ENCODE peak calls at places on chromosomes 12 and 14, in nine cellular contexts. One of them, this sample, is unnamed.

GRCh38 chr14:80621701-80622100 is 319.8 kb downstream of the CEP128 start:
- DNase-seq in choroid plexus epithelial cell: peak; percentile 88
- DNase-seq in fibroblast of villous mesenchyme: peak; percentile 91
- DNase-seq in HL-60: no peak
- DNase-seq in left lung: no peak
- DNase-seq in AG10803: peak; percentile 74
- DNase-seq in sigmoid colon: no peak
- DNase-seq in AG04450: peak; percentile 67
- DNase-seq in BJ: peak; percentile 55
- DNase-seq in this sample: peak; percentile 80

GRCh38 chr14:81625343-81625742 is 91.7 kb upstream of the SEL1L start:
- DNase-seq in left lung: no peak
- DNase-seq in sigmoid colon: no peak
- DNase-seq in AG10803: peak; percentile 1
- DNase-seq in HL-60: no peak
- DNase-seq in AG04450: no peak
- DNase-seq in choroid plexus epithelial cell: peak; percentile 12
- DNase-seq in fibroblast of villous mesenchyme: peak; percentile 1
- DNase-seq in BJ: no peak
- DNase-seq in this sample: peak; percentile 4

GRCh38 chr12:125377093-125377492 is 311.9 kb downstream of the AACS start:
- DNase-seq in sigmoid colon: no peak
- DNase-seq in HL-60: no peak
- DNase-seq in fibroblast of villous mesenchyme: no peak
- DNase-seq in left lung: no peak
- DNase-seq in AG04450: no peak
- DNase-seq in BJ: no peak
- DNase-seq in AG10803: no peak
- DNase-seq in choroid plexus epithelial cell: no peak
- DNase-seq in this sample: no peak

GRCh38 chr12:67039995-67040860 is 228.9 kb upstream of the CAND1 start:
- DNase-seq in AG04450: no peak
- DNase-seq in sigmoid colon: no peak
- DNase-seq in AG10803: no peak
- DNase-seq in choroid plexus epithelial cell: no peak
- DNase-seq in fibroblast of villous mesenchyme: no peak
- DNase-seq in left lung: no peak
- DNase-seq in BJ: no peak
- DNase-seq in HL-60: no peak
- DNase-seq in this sample: no peak

GRCh38 chr14:67429651-67430205 is 17.8 kb upstream of the PLEK2 start:
- DNase-seq in BJ: peak; percentile 28
- DNase-seq in AG04450: no peak
- DNase-seq in fibroblast of villous mesenchyme: peak; percentile 67
- DNase-seq in left lung: no peak
- DNase-seq in choroid plexus epithelial cell: peak; percentile 17
- DNase-seq in HL-60: no peak
- DNase-seq in sigmoid colon: no peak
- DNase-seq in AG10803: peak; percentile 72
- DNase-seq in this sample: no peak

GRCh38 chr14:61601923-61602732 is 93.2 kb upstream of the HIF1A start:
- DNase-seq in HL-60: peak; percentile 61
- DNase-seq in left lung: no peak
- DNase-seq in sigmoid colon: no peak
- DNase-seq in AG10803: no peak
- DNase-seq in choroid plexus epithelial cell: no peak
- DNase-seq in fibroblast of villous mesenchyme: peak; percentile 33
- DNase-seq in AG04450: no peak
- DNase-seq in BJ: no peak
- DNase-seq in this sample: no peak

GRCh38 chr14:68594737-68595380 is 198.0 kb downstream of the ZFP36L1 start:
- DNase-seq in choroid plexus epithelial cell: no peak
- DNase-seq in BJ: no peak
- DNase-seq in sigmoid colon: no peak
- DNase-seq in fibroblast of villous mesenchyme: no peak
- DNase-seq in AG10803: no peak
- DNase-seq in AG04450: no peak
- DNase-seq in left lung: no peak
- DNase-seq in HL-60: no peak
- DNase-seq in this sample: no peak

GRCh38 chr14:50021261-50021660 is 95.1 kb downstream of the VCPKMT start:
- DNase-seq in choroid plexus epithelial cell: no peak
- DNase-seq in left lung: no peak
- DNase-seq in BJ: no peak
- DNase-seq in fibroblast of villous mesenchyme: no peak
- DNase-seq in AG04450: no peak
- DNase-seq in sigmoid colon: no peak
- DNase-seq in AG10803: no peak
- DNase-seq in HL-60: no peak
- DNase-seq in this sample: no peak

GRCh38 chr12:112514926-112515642 is 96.3 kb downstream of the PTPN11 start:
- DNase-seq in HL-60: no peak
- DNase-seq in choroid plexus epithelial cell: no peak
- DNase-seq in BJ: peak; percentile 1
- DNase-seq in fibroblast of villous mesenchyme: peak; percentile 10
- DNase-seq in AG10803: peak; percentile 37
- DNase-seq in sigmoid colon: no peak
- DNase-seq in left lung: no peak
- DNase-seq in AG04450: no peak
- DNase-seq in this sample: peak; percentile 26

GRCh38 chr14:65958664-65959562 is 527.3 kb upstream of the CCDC196 start:
- DNase-seq in left lung: no peak
- DNase-seq in AG10803: peak; percentile 30
- DNase-seq in BJ: no peak
- DNase-seq in fibroblast of villous mesenchyme: peak; percentile 25
- DNase-seq in HL-60: no peak
- DNase-seq in AG04450: no peak
- DNase-seq in sigmoid colon: no peak
- DNase-seq in choroid plexus epithelial cell: peak; percentile 51
- DNase-seq in this sample: peak; percentile 56

GRCh38 chr12:113333877-113334785 is 778 bp downstream of the SLC8B1 start:
- DNase-seq in HL-60: peak; percentile 77
- DNase-seq in choroid plexus epithelial cell: no peak
- DNase-seq in sigmoid colon: no peak
- DNase-seq in left lung: peak; percentile 66
- DNase-seq in AG10803: no peak
- DNase-seq in AG04450: no peak
- DNase-seq in fibroblast of villous mesenchyme: peak; percentile 39
- DNase-seq in BJ: no peak
- DNase-seq in this sample: no peak

GRCh38 chr12:122310636-122311035 is 44.3 kb upstream of the VPS33A start:
- DNase-seq in fibroblast of villous mesenchyme: no peak
- DNase-seq in left lung: no peak
- DNase-seq in sigmoid colon: no peak
- DNase-seq in AG10803: no peak
- DNase-seq in HL-60: no peak
- DNase-seq in choroid plexus epithelial cell: no peak
- DNase-seq in BJ: no peak
- DNase-seq in AG04450: no peak
- DNase-seq in this sample: no peak

GRCh38 chr14:36617824-36618223 is 35.4 kb upstream of the NKX2-8 start:
- DNase-seq in HL-60: no peak
- DNase-seq in AG04450: no peak
- DNase-seq in choroid plexus epithelial cell: no peak
- DNase-seq in left lung: no peak
- DNase-seq in sigmoid colon: no peak
- DNase-seq in fibroblast of villous mesenchyme: no peak
- DNase-seq in AG10803: no peak
- DNase-seq in BJ: no peak
- DNase-seq in this sample: no peak

GRCh38 chr12:90410962-90411361 is 544.0 kb downstream of the CCER1 start:
- DNase-seq in fibroblast of villous mesenchyme: no peak
- DNase-seq in AG04450: no peak
- DNase-seq in sigmoid colon: no peak
- DNase-seq in HL-60: no peak
- DNase-seq in BJ: no peak
- DNase-seq in left lung: no peak
- DNase-seq in AG10803: no peak
- DNase-seq in choroid plexus epithelial cell: no peak
- DNase-seq in this sample: no peak

GRCh38 chr12:90404071-90404470 is 550.9 kb downstream of the CCER1 start:
- DNase-seq in choroid plexus epithelial cell: no peak
- DNase-seq in fibroblast of villous mesenchyme: no peak
- DNase-seq in AG10803: no peak
- DNase-seq in BJ: no peak
- DNase-seq in HL-60: no peak
- DNase-seq in left lung: no peak
- DNase-seq in sigmoid colon: no peak
- DNase-seq in AG04450: no peak
- DNase-seq in this sample: no peak

DNA sequence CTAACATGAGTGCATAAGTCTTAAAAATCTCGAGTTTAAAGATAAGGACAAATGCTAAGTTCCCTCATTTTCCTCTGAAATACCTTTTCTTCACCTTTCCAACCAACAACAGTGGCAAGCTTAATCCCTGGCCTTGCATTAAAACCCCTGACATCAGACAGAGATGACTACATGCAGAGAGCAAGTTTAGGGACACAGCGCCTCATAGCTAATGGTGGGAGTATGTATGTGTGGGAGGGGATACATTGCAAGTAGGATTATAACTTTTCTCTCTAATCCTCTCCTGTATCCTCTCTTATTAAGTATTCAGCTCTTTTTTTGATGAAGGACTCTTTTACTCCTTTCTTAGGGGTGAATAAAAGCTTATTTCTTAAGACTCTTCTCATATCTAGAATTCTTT is 547.1 kb downstream of the CCER1 start:
- DNase-seq in AG04450: no peak
- DNase-seq in left lung: no peak
- DNase-seq in sigmoid colon: no peak
- DNase-seq in fibroblast of villous mesenchyme: no peak
- DNase-seq in BJ: no peak
- DNase-seq in HL-60: no peak
- DNase-seq in AG10803: no peak
- DNase-seq in choroid plexus epithelial cell: peak; percentile 3
- DNase-seq in this sample: peak; percentile 7
- TF ChIP-seq CTCF in AG04450: no peak
- TF ChIP-seq CTCF in left lung: no peak
- TF ChIP-seq CTCF in sigmoid colon: no peak
- TF ChIP-seq CTCF in fibroblast of villous mesenchyme: no peak
- TF ChIP-seq CTCF in BJ: no peak
- TF ChIP-seq CTCF in HL-60: no peak
- TF ChIP-seq CTCF in AG10803: peak; percentile 10
- TF ChIP-seq CTCF in choroid plexus epithelial cell: peak; percentile 8
- TF ChIP-seq CTCF in this sample: peak; percentile 1

GRCh38 chr14:91230363-91231035 is 14.0 kb downstream of the GPR68 start:
- DNase-seq in left lung: no peak
- DNase-seq in BJ: no peak
- DNase-seq in fibroblast of villous mesenchyme: no peak
- DNase-seq in AG10803: no peak
- DNase-seq in HL-60: no peak
- DNase-seq in sigmoid colon: no peak
- DNase-seq in choroid plexus epithelial cell: peak; percentile 45
- DNase-seq in AG04450: no peak
- DNase-seq in this sample: no peak
- H3K4me3 ChIP-seq in left lung: no peak overlapping the region
- H3K4me3 ChIP-seq in BJ: no peak overlapping the region
- H3K4me3 ChIP-seq in fibroblast of villous mesenchyme: no peak overlapping the region
- H3K4me3 ChIP-seq in AG10803: no peak overlapping the region
- H3K4me3 ChIP-seq in HL-60: no peak overlapping the region
- H3K4me3 ChIP-seq in sigmoid colon: no peak overlapping the region
- H3K4me3 ChIP-seq in choroid plexus epithelial cell: no peak overlapping the region
- H3K4me3 ChIP-seq in AG04450: no peak overlapping the region
- H3K4me3 ChIP-seq in this sample: no peak overlapping the region

GRCh38 chr14:59020382-59020781 is 168.1 kb upstream of the DAAM1 start:
- DNase-seq in fibroblast of villous mesenchyme: peak; percentile 43
- DNase-seq in left lung: no peak
- DNase-seq in AG04450: no peak
- DNase-seq in sigmoid colon: no peak
- DNase-seq in HL-60: peak; percentile 18
- DNase-seq in AG10803: peak; percentile 23
- DNase-seq in choroid plexus epithelial cell: peak; percentile 75
- DNase-seq in BJ: no peak
- DNase-seq in this sample: peak; percentile 57
- TF ChIP-seq CTCF in fibroblast of villous mesenchyme: peak; percentile 60
- TF ChIP-seq CTCF in left lung: no peak
- TF ChIP-seq CTCF in AG04450: peak; percentile 65
- TF ChIP-seq CTCF in sigmoid colon: no peak
- TF ChIP-seq CTCF in HL-60: no peak
- TF ChIP-seq CTCF in AG10803: peak; percentile 54
- TF ChIP-seq CTCF in choroid plexus epithelial cell: peak; percentile 75
- TF ChIP-seq CTCF in BJ: peak; percentile 54
- TF ChIP-seq CTCF in this sample: peak; percentile 67

GRCh38 chr12:76031081-76031413 is 529 bp downstream of the PHLDA1 start:
- DNase-seq in BJ: no peak
- DNase-seq in AG10803: no peak
- DNase-seq in fibroblast of villous mesenchyme: no peak
- DNase-seq in left lung: no peak
- DNase-seq in HL-60: no peak
- DNase-seq in choroid plexus epithelial cell: peak; percentile 82
- DNase-seq in AG04450: no peak
- DNase-seq in sigmoid colon: no peak
- DNase-seq in this sample: no peak

GRCh38 chr12:76026643-76027063 is 4.9 kb downstream of the PHLDA1 start:
- DNase-seq in choroid plexus epithelial cell: peak; percentile 71
- DNase-seq in HL-60: no peak
- DNase-seq in fibroblast of villous mesenchyme: peak; percentile 82
- DNase-seq in AG10803: peak; percentile 38
- DNase-seq in left lung: no peak
- DNase-seq in AG04450: no peak
- DNase-seq in sigmoid colon: no peak
- DNase-seq in BJ: no peak
- DNase-seq in this sample: peak; percentile 89

GRCh38 chr12:76030378-76031080 is 1.0 kb downstream of the PHLDA1 start:
- DNase-seq in BJ: no peak
- DNase-seq in sigmoid colon: peak; percentile 77
- DNase-seq in AG10803: peak; percentile 66
- DNase-seq in AG04450: no peak
- DNase-seq in left lung: peak; percentile 61
- DNase-seq in HL-60: peak; percentile 34
- DNase-seq in fibroblast of villous mesenchyme: peak; percentile 55
- DNase-seq in choroid plexus epithelial cell: peak; percentile 71
- DNase-seq in this sample: peak; percentile 61

GRCh38 chr12:76029982-76030377 is 1.6 kb downstream of the PHLDA1 start:
- DNase-seq in BJ: no peak
- DNase-seq in left lung: no peak
- DNase-seq in AG04450: no peak
- DNase-seq in fibroblast of villous mesenchyme: peak; percentile 60
- DNase-seq in AG10803: peak; percentile 58
- DNase-seq in sigmoid colon: no peak
- DNase-seq in choroid plexus epithelial cell: peak; percentile 62
- DNase-seq in HL-60: no peak
- DNase-seq in this sample: peak; percentile 74

DNA sequence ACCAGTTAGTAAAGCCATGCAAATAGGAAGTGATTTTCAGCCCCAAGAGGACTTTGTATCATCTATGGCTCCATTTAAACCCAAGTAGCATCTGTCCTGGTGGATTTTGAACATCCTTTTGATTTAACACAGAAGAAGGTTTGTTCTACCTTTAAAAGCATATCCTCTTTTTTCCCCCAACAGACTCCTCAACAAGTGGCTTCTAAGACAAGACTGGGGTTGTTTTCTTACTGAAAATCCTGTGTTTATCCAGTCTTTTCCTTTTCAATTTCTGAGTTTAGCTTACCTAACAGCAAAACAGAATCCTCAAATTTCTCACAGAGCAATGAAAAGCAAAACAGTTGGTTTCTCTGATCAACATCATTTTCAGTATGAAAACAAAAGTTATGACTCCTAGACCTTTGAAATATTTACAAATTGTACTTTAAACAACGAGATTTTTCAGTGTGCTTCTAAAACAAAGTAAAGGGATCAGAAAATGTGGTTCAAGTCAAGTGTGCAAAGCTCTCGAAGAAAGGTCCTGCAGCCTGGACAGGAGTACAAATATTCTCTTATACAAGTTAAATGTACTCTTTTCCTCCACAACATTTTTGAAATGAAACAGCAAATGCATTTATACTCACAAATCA is 2.8 kb downstream of the PHLDA1 start:
- DNase-seq in left lung: no peak
- DNase-seq in choroid plexus epithelial cell: peak; percentile 38
- DNase-seq in sigmoid colon: no peak
- DNase-seq in AG04450: no peak
- DNase-seq in HL-60: no peak
- DNase-seq in AG10803: peak; percentile 18
- DNase-seq in BJ: no peak
- DNase-seq in fibroblast of villous mesenchyme: peak; percentile 50
- DNase-seq in this sample: peak; percentile 36
- H3K4me3 ChIP-seq in left lung: peak overlapping the region; percentile 57
- H3K4me3 ChIP-seq in choroid plexus epithelial cell: peak overlapping the region; percentile 97
- H3K4me3 ChIP-seq in sigmoid colon: peak overlapping the region; percentile 84
- H3K4me3 ChIP-seq in AG04450: peak overlapping the region; percentile 98
- H3K4me3 ChIP-seq in HL-60: no peak overlapping the region
- H3K4me3 ChIP-seq in AG10803: peak overlapping the region; percentile 95
- H3K4me3 ChIP-seq in BJ: peak overlapping the region; percentile 70
- H3K4me3 ChIP-seq in fibroblast of villous mesenchyme: peak overlapping the region; percentile 98
- H3K4me3 ChIP-seq in this sample: peak overlapping the region; percentile 94

This sample was measured in fibroblast of pulmonary artery.